ENCODE peak calls at places on chromosomes 12 and 14, in four cellular contexts. H, L, J and S are unnamed samples.
A peak's percentile ranks its signal among the peaks of the same experiment; 100 is the strongest.

GRCh38 chr12:21478756-21479455 is 22.5 kb downstream of the RECQL start:
- DNase-seq in H (no peak), L (no peak), J (no peak), S (no peak)

GRCh38 chr12:124498870-124499753 is 68.3 kb downstream of the NCOR2 start:
- DNase-seq in H (no peak), L (no peak), J (no peak), S (no peak)

GRCh38 chr14:57889245-57889644 is 23.4 kb upstream of the SLC35F4 start:
- DNase-seq in H (no peak), L (no peak), J (no peak), S (no peak)

GRCh38 chr12:51832708-51833107 is 15.8 kb downstream of the FIGNL2 start:
- DNase-seq in H (no peak), L (no peak), J (no peak), S (no peak)

GRCh38 chr14:100104523-100105300 is 39.5 kb downstream of the EVL start:
- DNase-seq in H (peak; percentile 29), L (no peak), J (no peak), S (no peak)

GRCh38 chr14:100348779-100349708 is 25.9 kb downstream of the SLC25A47 start:
- DNase-seq in H (no peak), L (no peak), J (no peak), S (no peak)

GRCh38 chr14:58598028-58598850 is 39.5 kb upstream of the DACT1 start:
- DNase-seq in H (no peak), L (no peak), J (no peak), S (no peak)

GRCh38 chr12:65999564-66000280 is 130.8 kb downstream of the LLPH start:
- DNase-seq in H (no peak), L (no peak), J (no peak), S (no peak)

GRCh38 chr12:131249291-131250027 is 295.8 kb downstream of the ADGRD1 start:
- DNase-seq in H (no peak), L (no peak), J (no peak), S (no peak)

GRCh38 chr14:22262881-22263280 is 326.1 kb downstream of the DAD1 start:
- DNase-seq in H (no peak), L (no peak), J (no peak), S (no peak)

GRCh38 chr14:65346895-65347294 is 65.6 kb upstream of the FUT8 start:
- DNase-seq in H (no peak), L (no peak), J (no peak), S (no peak)

GRCh38 chr12:91704446-91704845 is 441.2 kb downstream of the BTG1 start:
- DNase-seq in H (no peak), L (no peak), J (no peak), S (no peak)

GRCh38 chr12:24909667-24910066 is 39.2 kb downstream of the BCAT1 start:
- DNase-seq in H (no peak), L (no peak), J (no peak), S (no peak)

GRCh38 chr12:10397311-10397710 is 7.5 kb upstream of the KLRK1 start:
- DNase-seq in H (no peak), L (no peak), J (no peak), S (no peak)

GRCh38 chr14:23609001-23609400 is 27.2 kb upstream of the DHRS2 start:
- DNase-seq in H (no peak), L (no peak), J (no peak), S (no peak)

GRCh38 chr12:127550271-127550670 is 716.7 kb upstream of the TMEM132C start:
- DNase-seq in H (no peak), L (no peak), J (no peak), S (no peak)

GRCh38 chr14:89630096-89630829 is 213.2 kb upstream of the FOXN3 start:
- DNase-seq in H (no peak), L (no peak), J (no peak), S (no peak)

GRCh38 chr14:73743431-73743931 is 29.3 kb upstream of the PNMA1 start:
- DNase-seq in H (no peak), L (no peak), J (no peak), S (no peak)

GRCh38 chr14:34064349-34064748 is 113.5 kb upstream of the EGLN3 start:
- DNase-seq in H (no peak), L (no peak), J (no peak), S (no peak)

GRCh38 chr12:561908-562593 is 101.2 kb downstream of the NINJ2 start:
- DNase-seq in H (no peak), L (no peak), J (no peak), S (peak; percentile 52)

GRCh38 chr12:8860165-8860961 is 37.9 kb downstream of the A2ML1 start:
- DNase-seq in H (peak; percentile 64), L (peak; percentile 37), J (no peak), S (peak; percentile 33)

GRCh38 chr12:49230176-49230575 is 34.7 kb upstream of the TUBA1C start:
- DNase-seq in H (no peak), L (no peak), J (no peak), S (no peak)

GRCh38 chr12:115507951-115508722 is 769.4 kb downstream of the MED13L start:
- DNase-seq in H (peak; percentile 84), L (no peak), J (no peak), S (no peak)

GRCh38 chr14:20904393-20905029 is 13.3 kb downstream of the RNASE3 start:
- DNase-seq in H (peak; percentile 59), L (no peak), J (no peak), S (no peak)

GRCh38 chr12:54356951-54357356 is 7.3 kb downstream of the GPR84 start:
- DNase-seq in H (no peak), L (no peak), J (no peak), S (no peak)

GRCh38 chr12:57890191-57891120 is 43.9 kb upstream of the CTDSP2 start:
- DNase-seq in H (no peak), L (no peak), J (no peak), S (no peak)

GRCh38 chr14:63210812-63211211 is 6.6 kb downstream of the RHOJ start:
- DNase-seq in H (no peak), L (no peak), J (no peak), S (no peak)

GRCh38 chr12:81792666-81793065 is 33.5 kb upstream of the PPFIA2 start:
- DNase-seq in H (no peak), L (no peak), J (no peak), S (no peak)

GRCh38 chr12:56922032-56922431 is 12.2 kb downstream of the SDR9C7 start:
- DNase-seq in H (no peak), L (no peak), J (no peak), S (no peak)

GRCh38 chr14:76201162-76201561 is 49.4 kb downstream of the GPATCH2L start:
- DNase-seq in H (no peak), L (no peak), J (no peak), S (no peak)

GRCh38 chr14:50608302-50608851 is 48.4 kb downstream of the ATL1 start:
- DNase-seq in H (no peak), L (no peak), J (no peak), S (no peak)
- TF ChIP-seq USF1 in H (no peak), L (no peak), J (no peak), S (no peak)

GRCh38 chr12:41910578-41911331 is 233.9 kb downstream of the GXYLT1 start:
- DNase-seq in H (no peak), L (no peak), J (no peak), S (no peak)
- TF ChIP-seq USF2 in H (no peak), L (no peak), J (no peak), S (no peak)

GRCh38 chr14:72476657-72477499 is 417.0 kb downstream of the DPF3 start:
- DNase-seq in H (no peak), L (no peak), J (peak; percentile 100), S (no peak)
- TF ChIP-seq USF1 in H (no peak), L (no peak), J (no peak), S (no peak)

DNA sequence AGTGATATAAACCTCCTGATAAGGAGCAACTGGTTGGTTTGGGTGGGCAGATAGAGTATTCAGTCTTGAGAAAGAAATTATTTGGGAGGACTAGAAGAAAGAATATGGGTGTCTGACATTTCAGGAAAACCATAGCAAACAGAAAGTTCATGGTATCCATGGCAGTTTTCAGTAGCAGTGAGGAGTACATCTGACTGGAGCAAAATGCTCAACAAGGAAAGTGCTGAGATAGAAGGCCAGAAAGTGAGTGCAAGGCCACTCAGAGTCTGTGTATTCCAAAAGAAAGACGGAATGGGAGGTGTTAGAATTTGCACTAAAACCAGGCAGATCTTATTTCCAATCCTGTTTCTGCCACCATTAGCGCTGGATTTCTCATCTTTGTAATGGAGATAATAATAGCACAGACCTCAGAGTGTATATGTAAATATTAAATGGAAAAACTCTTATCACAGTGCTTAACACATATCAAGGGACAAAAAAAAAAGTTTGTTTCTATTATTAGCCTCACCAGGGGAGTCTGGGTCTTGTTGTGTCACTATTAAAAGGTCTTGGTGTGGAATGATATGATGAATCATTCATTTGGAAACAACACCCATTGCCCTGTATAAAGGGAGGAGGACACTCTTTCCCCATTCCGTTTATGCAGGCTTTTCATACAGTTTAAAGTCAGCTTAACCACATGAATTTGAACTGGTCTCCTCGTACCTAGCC is 349.8 kb downstream of the IPO8 start:
- DNase-seq in H (no peak), L (no peak), J (no peak), S (no peak)
- TF ChIP-seq USF2 in H (no peak), L (no peak), J (no peak), S (no peak)

DNA sequence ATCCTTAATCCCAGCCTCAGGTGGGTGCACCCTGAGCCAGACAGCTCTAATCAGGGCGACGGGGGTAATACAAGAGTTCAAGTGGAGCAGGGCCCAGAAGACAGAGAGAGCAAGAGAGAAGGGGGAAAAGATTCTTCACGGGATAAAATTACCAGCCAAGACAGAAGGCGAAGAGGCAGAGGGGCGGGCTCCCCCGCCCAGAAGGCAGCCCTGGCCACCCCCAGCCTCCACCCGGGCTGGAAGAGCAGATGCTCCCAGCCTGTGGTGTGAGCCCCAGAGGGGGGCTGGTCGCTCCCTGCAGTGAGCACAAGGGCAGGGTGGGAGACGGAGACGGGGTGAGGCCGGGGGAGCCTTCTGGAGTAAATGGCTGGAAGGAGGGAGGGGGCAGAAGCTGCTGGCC is 1035.6 kb downstream of the VRK1 start:
- DNase-seq in H (no peak), L (no peak), J (no peak), S (no peak)
- TF ChIP-seq USF1 in H (no peak), L (no peak), J (no peak), S (no peak)

DNA sequence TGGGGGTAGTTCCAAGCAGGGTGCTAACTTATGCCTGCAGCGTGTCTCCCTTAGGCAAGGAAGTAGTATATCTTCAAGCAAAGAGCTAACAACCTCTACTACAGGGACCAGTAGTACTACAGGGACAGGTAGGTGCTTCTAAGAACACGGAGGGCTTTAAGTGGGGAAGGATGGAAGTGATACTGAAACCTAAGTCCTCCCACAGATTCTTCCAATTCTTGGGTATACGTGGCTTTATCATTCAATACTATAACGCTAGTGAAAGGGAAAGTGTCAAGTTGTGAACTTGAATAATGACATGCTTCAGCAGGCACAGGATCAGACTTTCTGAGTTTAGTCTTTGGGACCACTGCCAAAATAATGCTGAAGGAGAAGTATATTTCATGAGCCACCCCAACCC is 241.7 kb downstream of the CEP128 start:
- DNase-seq in H (no peak), L (no peak), J (peak; percentile 7), S (no peak)
- TF ChIP-seq USF2 in H (no peak), L (no peak), J (no peak), S (no peak)